ENCODE peak calls at places on chromosomes 1 and 21, in six cellular contexts. One of them, this sample, is unnamed.

GRCh38 chr1:50426108-50426700 is 3.0 kb upstream of the DMRTA2 start:
- DNase-seq in renal cortical epithelial cell: no peak
- DNase-seq in left cardiac atrium: no peak
- DNase-seq in head of caudate nucleus: no peak
- DNase-seq in activated CD4-positive, alpha-beta T cell treated with anti-CD3 and anti-CD28 coated beads, Interleukin-2, amount 50 U/mL, for 1 hour: no peak
- DNase-seq in amniotic stem cell: no peak
- DNase-seq in this sample: no peak

GRCh38 chr1:8027748-8028631 is 1.9 kb upstream of the ERRFI1 start:
- DNase-seq in activated CD4-positive, alpha-beta T cell treated with anti-CD3 and anti-CD28 coated beads, Interleukin-2, amount 50 U/mL, for 1 hour: no peak
- DNase-seq in renal cortical epithelial cell: peak; percentile 85
- DNase-seq in amniotic stem cell: peak; percentile 55
- DNase-seq in left cardiac atrium: no peak
- DNase-seq in head of caudate nucleus: no peak
- DNase-seq in this sample: peak; percentile 68

GRCh38 chr1:180154325-180155201 is at the start of gene QSOX1:
- DNase-seq in head of caudate nucleus: peak; percentile 91
- DNase-seq in activated CD4-positive, alpha-beta T cell treated with anti-CD3 and anti-CD28 coated beads, Interleukin-2, amount 50 U/mL, for 1 hour: peak; percentile 86
- DNase-seq in amniotic stem cell: peak; percentile 78
- DNase-seq in renal cortical epithelial cell: peak; percentile 56
- DNase-seq in left cardiac atrium: peak; percentile 92
- DNase-seq in this sample: peak; percentile 93

GRCh38 chr1:150976879-150977694 is 2.5 kb upstream of the CERS2 start:
- DNase-seq in renal cortical epithelial cell: peak; percentile 85
- DNase-seq in left cardiac atrium: peak; percentile 82
- DNase-seq in activated CD4-positive, alpha-beta T cell treated with anti-CD3 and anti-CD28 coated beads, Interleukin-2, amount 50 U/mL, for 1 hour: peak; percentile 66
- DNase-seq in head of caudate nucleus: peak; percentile 80
- DNase-seq in amniotic stem cell: peak; percentile 21
- DNase-seq in this sample: peak; percentile 90

GRCh38 chr1:56429288-56429687 is 150.1 kb downstream of the PLPP3 start:
- DNase-seq in left cardiac atrium: no peak
- DNase-seq in renal cortical epithelial cell: no peak
- DNase-seq in amniotic stem cell: no peak
- DNase-seq in head of caudate nucleus: no peak
- DNase-seq in activated CD4-positive, alpha-beta T cell treated with anti-CD3 and anti-CD28 coated beads, Interleukin-2, amount 50 U/mL, for 1 hour: no peak
- DNase-seq in this sample: no peak

GRCh38 chr1:150162582-150162861 is 12.8 kb downstream of the PLEKHO1 start:
- DNase-seq in activated CD4-positive, alpha-beta T cell treated with anti-CD3 and anti-CD28 coated beads, Interleukin-2, amount 50 U/mL, for 1 hour: no peak
- DNase-seq in head of caudate nucleus: no peak
- DNase-seq in renal cortical epithelial cell: no peak
- DNase-seq in amniotic stem cell: no peak
- DNase-seq in left cardiac atrium: no peak
- DNase-seq in this sample: no peak

GRCh38 chr1:35406103-35406502 is 137.6 kb downstream of the ZMYM4 start:
- DNase-seq in amniotic stem cell: no peak
- DNase-seq in renal cortical epithelial cell: no peak
- DNase-seq in left cardiac atrium: no peak
- DNase-seq in activated CD4-positive, alpha-beta T cell treated with anti-CD3 and anti-CD28 coated beads, Interleukin-2, amount 50 U/mL, for 1 hour: no peak
- DNase-seq in head of caudate nucleus: no peak
- DNase-seq in this sample: no peak

GRCh38 chr1:37947364-37947763 is 511 bp upstream of the INPP5B start:
- DNase-seq in head of caudate nucleus: no peak
- DNase-seq in activated CD4-positive, alpha-beta T cell treated with anti-CD3 and anti-CD28 coated beads, Interleukin-2, amount 50 U/mL, for 1 hour: no peak
- DNase-seq in amniotic stem cell: no peak
- DNase-seq in left cardiac atrium: no peak
- DNase-seq in renal cortical epithelial cell: no peak
- DNase-seq in this sample: no peak

GRCh38 chr1:65495137-65495536 is 74.7 kb downstream of the LEPR start:
- DNase-seq in renal cortical epithelial cell: no peak
- DNase-seq in amniotic stem cell: no peak
- DNase-seq in left cardiac atrium: no peak
- DNase-seq in activated CD4-positive, alpha-beta T cell treated with anti-CD3 and anti-CD28 coated beads, Interleukin-2, amount 50 U/mL, for 1 hour: no peak
- DNase-seq in head of caudate nucleus: no peak
- DNase-seq in this sample: no peak

GRCh38 chr21:38054334-38054733 is 138.1 kb upstream of the KCNJ6 start:
- DNase-seq in head of caudate nucleus: no peak
- DNase-seq in amniotic stem cell: no peak
- DNase-seq in left cardiac atrium: no peak
- DNase-seq in activated CD4-positive, alpha-beta T cell treated with anti-CD3 and anti-CD28 coated beads, Interleukin-2, amount 50 U/mL, for 1 hour: no peak
- DNase-seq in renal cortical epithelial cell: no peak
- DNase-seq in this sample: no peak

This sample was measured in ascending aorta.